ENCODE peak calls at places on chromosomes 13 and 19, in six cellular contexts. One of them, this sample, is unnamed.

GRCh38 chr13:93872376-93872775 is 607.1 kb downstream of the DCT start:
- DNase-seq in astrocyte of the cerebellum: no peak
- DNase-seq in mucosa of descending colon: no peak
- DNase-seq in AG10803: no peak
- DNase-seq in cardiac muscle cell: no peak
- DNase-seq in left lung: no peak
- DNase-seq in this sample: no peak

GRCh38 chr19:5171711-5172110 is 168.9 kb downstream of the PTPRS start:
- DNase-seq in cardiac muscle cell: no peak
- DNase-seq in mucosa of descending colon: no peak
- DNase-seq in astrocyte of the cerebellum: no peak
- DNase-seq in AG10803: no peak
- DNase-seq in left lung: no peak
- DNase-seq in this sample: no peak

GRCh38 chr13:46551410-46552301 is 1.3 kb upstream of the LRCH1 start:
- DNase-seq in left lung: peak
- DNase-seq in mucosa of descending colon: peak
- DNase-seq in AG10803: peak
- DNase-seq in astrocyte of the cerebellum: no peak
- DNase-seq in cardiac muscle cell: peak
- DNase-seq in this sample: peak

GRCh38 chr13:40053401-40053800 is 397.9 kb downstream of the COG6 start:
- DNase-seq in left lung: no peak
- DNase-seq in AG10803: no peak
- DNase-seq in astrocyte of the cerebellum: no peak
- DNase-seq in cardiac muscle cell: no peak
- DNase-seq in mucosa of descending colon: no peak
- DNase-seq in this sample: no peak

GRCh38 chr19:4322942-4323665 is 15.5 kb downstream of the STAP2 start:
- DNase-seq in cardiac muscle cell: peak
- DNase-seq in astrocyte of the cerebellum: no peak
- DNase-seq in mucosa of descending colon: peak
- DNase-seq in AG10803: no peak
- DNase-seq in left lung: peak
- DNase-seq in this sample: no peak

GRCh38 chr13:47484564-47484963 is 516.5 kb downstream of the SUCLA2 start:
- DNase-seq in cardiac muscle cell: no peak
- DNase-seq in mucosa of descending colon: no peak
- DNase-seq in AG10803: peak
- DNase-seq in astrocyte of the cerebellum: peak
- DNase-seq in left lung: no peak
- DNase-seq in this sample: peak

GRCh38 chr19:43782689-43783231 is 2.0 kb upstream of the KCNN4 start:
- DNase-seq in astrocyte of the cerebellum: no peak
- DNase-seq in left lung: no peak
- DNase-seq in mucosa of descending colon: peak
- DNase-seq in cardiac muscle cell: no peak
- DNase-seq in AG10803: no peak
- DNase-seq in this sample: no peak

GRCh38 chr13:40130871-40131636 is 475.6 kb downstream of the COG6 start:
- DNase-seq in AG10803: peak
- DNase-seq in mucosa of descending colon: no peak
- DNase-seq in left lung: no peak
- DNase-seq in cardiac muscle cell: no peak
- DNase-seq in astrocyte of the cerebellum: no peak
- DNase-seq in this sample: peak

GRCh38 chr19:17281391-17282304 is at the start of gene ANKLE1:
- DNase-seq in AG10803: no peak
- DNase-seq in left lung: peak
- DNase-seq in astrocyte of the cerebellum: no peak
- DNase-seq in cardiac muscle cell: peak
- DNase-seq in mucosa of descending colon: peak
- DNase-seq in this sample: peak

GRCh38 chr19:33498391-33499000 is 23.1 kb downstream of the PEPD start:
- DNase-seq in astrocyte of the cerebellum: no peak
- DNase-seq in cardiac muscle cell: no peak
- DNase-seq in AG10803: no peak
- DNase-seq in left lung: peak
- DNase-seq in mucosa of descending colon: no peak
- DNase-seq in this sample: no peak

GRCh38 chr19:30060872-30061556 is 119.0 kb downstream of the URI1 start:
- DNase-seq in mucosa of descending colon: peak
- DNase-seq in left lung: peak
- DNase-seq in AG10803: no peak
- DNase-seq in astrocyte of the cerebellum: no peak
- DNase-seq in cardiac muscle cell: no peak
- DNase-seq in this sample: no peak

GRCh38 chr13:113936566-113936965 is 37.3 kb downstream of the C13orf46 start:
- DNase-seq in AG10803: no peak
- DNase-seq in cardiac muscle cell: no peak
- DNase-seq in mucosa of descending colon: no peak
- DNase-seq in left lung: peak
- DNase-seq in astrocyte of the cerebellum: no peak
- DNase-seq in this sample: no peak

GRCh38 chr19:16216744-16217670 is 19.3 kb downstream of the AP1M1 start:
- DNase-seq in AG10803: no peak
- DNase-seq in astrocyte of the cerebellum: no peak
- DNase-seq in cardiac muscle cell: no peak
- DNase-seq in mucosa of descending colon: no peak
- DNase-seq in left lung: no peak
- DNase-seq in this sample: no peak

GRCh38 chr19:10335149-10336053 is 2.1 kb upstream of the RAVER1 start:
- DNase-seq in astrocyte of the cerebellum: no peak
- DNase-seq in mucosa of descending colon: no peak
- DNase-seq in AG10803: no peak
- DNase-seq in cardiac muscle cell: peak
- DNase-seq in left lung: no peak
- DNase-seq in this sample: no peak

GRCh38 chr13:57825066-57825465 is 193.5 kb downstream of the PCDH17 start:
- DNase-seq in cardiac muscle cell: no peak
- DNase-seq in left lung: no peak
- DNase-seq in astrocyte of the cerebellum: no peak
- DNase-seq in mucosa of descending colon: no peak
- DNase-seq in AG10803: no peak
- DNase-seq in this sample: no peak

GRCh38 chr13:94630858-94631257 is 29.2 kb downstream of the GPR180 start:
- DNase-seq in left lung: no peak
- DNase-seq in mucosa of descending colon: no peak
- DNase-seq in astrocyte of the cerebellum: no peak
- DNase-seq in AG10803: no peak
- DNase-seq in cardiac muscle cell: no peak
- DNase-seq in this sample: no peak

GRCh38 chr19:7756258-7756657 is 6.8 kb upstream of the CLEC4M start:
- DNase-seq in cardiac muscle cell: no peak
- DNase-seq in AG10803: no peak
- DNase-seq in astrocyte of the cerebellum: no peak
- DNase-seq in mucosa of descending colon: no peak
- DNase-seq in left lung: no peak
- DNase-seq in this sample: no peak

GRCh38 chr19:15779756-15780476 is 7.5 kb upstream of the OR10H5 start:
- DNase-seq in left lung: peak
- DNase-seq in cardiac muscle cell: no peak
- DNase-seq in mucosa of descending colon: peak
- DNase-seq in astrocyte of the cerebellum: no peak
- DNase-seq in AG10803: peak
- DNase-seq in this sample: peak

GRCh38 chr13:48862572-48862971 is 113.1 kb upstream of the FNDC3A start:
- DNase-seq in AG10803: no peak
- DNase-seq in left lung: no peak
- DNase-seq in astrocyte of the cerebellum: no peak
- DNase-seq in cardiac muscle cell: no peak
- DNase-seq in mucosa of descending colon: no peak
- DNase-seq in this sample: peak

GRCh38 chr13:44969858-44970484 is 19.3 kb downstream of the NUFIP1 start:
- DNase-seq in left lung: no peak
- DNase-seq in astrocyte of the cerebellum: peak
- DNase-seq in AG10803: peak
- DNase-seq in cardiac muscle cell: peak
- DNase-seq in mucosa of descending colon: no peak
- DNase-seq in this sample: peak

GRCh38 chr13:104571161-104571889 is 1505.1 kb upstream of the SLC10A2 start:
- DNase-seq in cardiac muscle cell: peak
- DNase-seq in AG10803: peak
- DNase-seq in astrocyte of the cerebellum: peak
- DNase-seq in left lung: no peak
- DNase-seq in mucosa of descending colon: no peak
- DNase-seq in this sample: peak

GRCh38 chr19:11530432-11530831 is 1.5 kb upstream of the ECSIT start:
- DNase-seq in astrocyte of the cerebellum: peak
- DNase-seq in mucosa of descending colon: peak
- DNase-seq in cardiac muscle cell: peak
- DNase-seq in AG10803: peak
- DNase-seq in left lung: peak
- DNase-seq in this sample: peak

GRCh38 chr13:24042710-24043440 is 117.6 kb upstream of the SPATA13 start:
- DNase-seq in astrocyte of the cerebellum: no peak
- DNase-seq in left lung: no peak
- DNase-seq in AG10803: peak
- DNase-seq in mucosa of descending colon: no peak
- DNase-seq in cardiac muscle cell: no peak
- DNase-seq in this sample: no peak

GRCh38 chr13:89969996-89970709 is 1377.3 kb upstream of the MIR17HG start:
- DNase-seq in cardiac muscle cell: no peak
- DNase-seq in astrocyte of the cerebellum: peak
- DNase-seq in AG10803: peak
- DNase-seq in left lung: no peak
- DNase-seq in mucosa of descending colon: no peak
- DNase-seq in this sample: peak

GRCh38 chr19:35449347-35450043 is 1.4 kb downstream of the FFAR2 start:
- DNase-seq in AG10803: no peak
- DNase-seq in cardiac muscle cell: no peak
- DNase-seq in astrocyte of the cerebellum: no peak
- DNase-seq in left lung: no peak
- DNase-seq in mucosa of descending colon: no peak
- DNase-seq in this sample: no peak

GRCh38 chr19:4971816-4972495 is 3.0 kb downstream of the KDM4B start:
- DNase-seq in astrocyte of the cerebellum: no peak
- DNase-seq in mucosa of descending colon: peak
- DNase-seq in cardiac muscle cell: no peak
- DNase-seq in AG10803: no peak
- DNase-seq in left lung: peak
- DNase-seq in this sample: no peak

GRCh38 chr13:33125821-33126570 is 109.8 kb downstream of the KL start:
- DNase-seq in cardiac muscle cell: peak
- DNase-seq in left lung: no peak
- DNase-seq in AG10803: peak
- DNase-seq in mucosa of descending colon: no peak
- DNase-seq in astrocyte of the cerebellum: peak
- DNase-seq in this sample: peak

GRCh38 chr19:58364127-58364526 is 1.6 kb upstream of the ZNF497 start:
- DNase-seq in astrocyte of the cerebellum: no peak
- DNase-seq in cardiac muscle cell: no peak
- DNase-seq in left lung: no peak
- DNase-seq in AG10803: no peak
- DNase-seq in mucosa of descending colon: no peak
- DNase-seq in this sample: no peak

GRCh38 chr13:50268500-50268899 is 253.3 kb downstream of the KCNRG start:
- DNase-seq in astrocyte of the cerebellum: no peak
- DNase-seq in left lung: no peak
- DNase-seq in AG10803: no peak
- DNase-seq in mucosa of descending colon: no peak
- DNase-seq in cardiac muscle cell: no peak
- DNase-seq in this sample: peak
- TF ChIP-seq CTCF in astrocyte of the cerebellum: no peak
- TF ChIP-seq CTCF in left lung: no peak
- TF ChIP-seq CTCF in AG10803: peak
- TF ChIP-seq CTCF in mucosa of descending colon: no peak
- TF ChIP-seq CTCF in cardiac muscle cell: peak
- TF ChIP-seq CTCF in this sample: peak

DNA sequence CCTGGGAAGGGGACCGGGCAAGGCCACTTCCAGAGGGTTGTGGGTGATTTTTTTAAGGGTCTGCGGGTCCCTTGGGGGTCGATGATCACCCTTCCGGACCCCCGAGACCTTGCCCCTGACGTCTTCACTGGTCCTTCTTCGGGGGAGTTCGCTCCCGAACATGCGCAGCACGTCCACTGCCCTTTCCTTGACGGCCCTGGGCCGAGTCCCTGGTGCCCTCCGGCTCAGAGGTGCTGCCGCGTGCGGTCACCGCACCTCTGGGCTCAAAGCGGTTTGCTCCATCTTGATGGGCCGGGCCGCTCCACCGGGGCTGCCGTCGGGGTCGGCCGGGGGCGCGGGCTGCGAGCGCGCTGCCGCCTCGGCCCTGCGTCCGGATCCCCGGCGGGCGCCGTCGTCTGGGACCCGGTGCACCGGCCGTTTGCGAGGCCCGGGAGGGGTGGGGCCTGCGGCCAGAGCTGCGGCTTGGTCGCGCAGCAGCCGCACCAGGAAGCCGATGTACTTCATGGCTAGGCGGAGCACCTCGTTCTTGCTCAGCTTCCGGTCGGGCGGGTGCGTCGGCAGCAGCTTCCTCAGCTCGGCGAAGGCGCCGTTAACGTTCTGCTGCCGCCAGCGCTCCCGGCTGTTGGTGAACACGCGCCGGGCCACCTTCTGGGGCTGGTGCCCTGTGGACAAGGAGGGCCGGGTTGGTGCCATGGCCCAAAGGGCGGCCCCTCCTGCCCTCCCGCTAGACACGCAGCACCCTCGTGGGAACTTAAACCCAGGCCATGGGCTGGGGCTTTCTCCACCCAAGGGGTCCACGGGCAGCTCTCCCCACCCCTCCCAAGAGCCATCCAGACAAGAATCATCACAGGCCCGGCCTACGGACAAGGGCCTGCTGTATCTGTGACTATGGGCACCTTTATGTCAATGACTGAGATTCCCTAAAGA is 3.3 kb downstream of the LYL1 start:
- DNase-seq in left lung: peak
- DNase-seq in astrocyte of the cerebellum: no peak
- DNase-seq in AG10803: peak
- DNase-seq in cardiac muscle cell: no peak
- DNase-seq in mucosa of descending colon: peak
- DNase-seq in this sample: peak
- H3K4me3 ChIP-seq in left lung: peak
- H3K4me3 ChIP-seq in astrocyte of the cerebellum: no peak
- H3K4me3 ChIP-seq in AG10803: no peak
- H3K4me3 ChIP-seq in cardiac muscle cell: no peak
- H3K4me3 ChIP-seq in mucosa of descending colon: no peak
- H3K4me3 ChIP-seq in this sample: no peak

GRCh38 chr13:28059214-28059613 is 41.2 kb downstream of the FLT3 start:
- DNase-seq in mucosa of descending colon: no peak
- DNase-seq in AG10803: peak
- DNase-seq in cardiac muscle cell: peak
- DNase-seq in astrocyte of the cerebellum: no peak
- DNase-seq in left lung: no peak
- DNase-seq in this sample: peak
- TF ChIP-seq CTCF in mucosa of descending colon: no peak
- TF ChIP-seq CTCF in AG10803: peak
- TF ChIP-seq CTCF in cardiac muscle cell: peak
- TF ChIP-seq CTCF in astrocyte of the cerebellum: peak
- TF ChIP-seq CTCF in left lung: peak
- TF ChIP-seq CTCF in this sample: peak

DNA sequence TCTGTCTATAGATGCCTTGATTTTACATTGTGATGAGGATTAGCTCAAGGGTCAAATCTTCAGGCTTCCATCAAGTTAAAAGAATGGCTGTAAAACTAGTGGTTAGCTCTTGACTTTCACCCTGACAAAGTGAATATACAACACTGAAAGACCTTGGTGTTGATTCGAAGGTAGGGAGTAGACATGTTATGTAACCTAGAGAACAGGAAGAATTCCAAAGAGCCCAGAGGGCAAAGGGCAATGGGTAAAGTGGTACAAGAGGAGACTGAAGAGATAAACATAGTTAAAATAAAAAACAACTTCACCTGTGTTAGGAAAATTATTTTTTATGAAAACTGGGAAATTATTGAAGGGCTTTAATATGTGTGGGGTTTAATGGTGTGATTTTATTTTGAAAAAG is 833.2 kb upstream of the KLHL1 start:
- DNase-seq in mucosa of descending colon: no peak
- DNase-seq in AG10803: no peak
- DNase-seq in left lung: no peak
- DNase-seq in astrocyte of the cerebellum: no peak
- DNase-seq in cardiac muscle cell: no peak
- DNase-seq in this sample: no peak
- H3K4me3 ChIP-seq in mucosa of descending colon: no peak
- H3K4me3 ChIP-seq in AG10803: no peak
- H3K4me3 ChIP-seq in left lung: no peak
- H3K4me3 ChIP-seq in astrocyte of the cerebellum: no peak
- H3K4me3 ChIP-seq in cardiac muscle cell: no peak
- H3K4me3 ChIP-seq in this sample: no peak

This sample was measured in fibroblast of pulmonary artery.